ENCODE peak calls at places on chromosomes 3 and 15, in seven cellular contexts. X, K, T, S, Y, R and P are unnamed samples.

GRCh38 chr15:30055604-30056003 is 27.2 kb upstream of the GOLGA8J start:
- DNase-seq in T (no peak), K (no peak), Y (no peak), R (no peak), X (no peak), S (no peak), P (no peak)

GRCh38 chr3:9809239-9809614 is 835 bp upstream of the TTLL3 start:
- DNase-seq in T (peak; percentile 15), R (no peak), S (no peak), X (no peak), K (no peak), Y (peak; percentile 37), P (peak; percentile 37)

GRCh38 chr3:171049831-171050444 is 23.4 kb upstream of the SLC2A2 start:
- DNase-seq in S (no peak), X (peak; percentile 58), K (no peak), Y (peak; percentile 72), R (peak; percentile 49), T (peak; percentile 35), P (peak; percentile 69)

GRCh38 chr3:46538803-46539442 is 27.2 kb downstream of the LRRC2 start:
- DNase-seq in S (no peak), R (peak; percentile 91), X (peak; percentile 86), Y (no peak), T (peak; percentile 36), K (peak; percentile 73), P (peak; percentile 97)

GRCh38 chr3:181009225-181009624 is 19.7 kb upstream of the DNAJC19 start:
- DNase-seq in R (no peak), S (no peak), T (no peak), Y (no peak), K (no peak), X (no peak), P (no peak)

GRCh38 chr3:116388867-116389385 is 56.4 kb downstream of the LSAMP start:
- DNase-seq in R (no peak), Y (no peak), X (no peak), T (no peak), K (no peak), S (no peak), P (no peak)

GRCh38 chr3:13890377-13891016 is 10.6 kb upstream of the WNT7A start:
- DNase-seq in S (no peak), T (peak; percentile 10), K (no peak), X (no peak), Y (no peak), R (no peak), P (no peak)

GRCh38 chr3:112013058-112013783 is 14.5 kb downstream of the TAGLN3 start:
- DNase-seq in S (peak; percentile 23), R (peak; percentile 60), Y (peak; percentile 83), K (peak; percentile 79), X (peak; percentile 61), T (peak; percentile 65), P (peak; percentile 73)

GRCh38 chr15:95770191-95770590 is 560.3 kb upstream of the NR2F2 start:
- DNase-seq in R (no peak), T (no peak), S (no peak), X (no peak), K (no peak), Y (no peak), P (no peak)

GRCh38 chr3:190321789-190322603 is at the start of gene CLDN1:
- DNase-seq in K (peak; percentile 87), S (no peak), R (peak; percentile 61), X (peak; percentile 67), Y (peak; percentile 94), T (peak; percentile 82), P (peak; percentile 81)

GRCh38 chr3:186365202-186365974 is 3.4 kb upstream of the DGKG start:
- DNase-seq in Y (no peak), R (peak; percentile 93), X (peak; percentile 94), K (no peak), T (peak; percentile 7), S (no peak), P (no peak)

GRCh38 chr15:57865294-57865693 is 158.8 kb downstream of the POLR2M start:
- DNase-seq in X (peak; percentile 2), K (no peak), Y (peak; percentile 13), S (no peak), T (peak; percentile 3), R (no peak), P (peak; percentile 5)
- TF ChIP-seq CTCF in X (peak; percentile 50), K (no peak), Y (peak; percentile 40), S (peak; percentile 61), T (no peak), R (no peak), P (peak; percentile 54)

DNA sequence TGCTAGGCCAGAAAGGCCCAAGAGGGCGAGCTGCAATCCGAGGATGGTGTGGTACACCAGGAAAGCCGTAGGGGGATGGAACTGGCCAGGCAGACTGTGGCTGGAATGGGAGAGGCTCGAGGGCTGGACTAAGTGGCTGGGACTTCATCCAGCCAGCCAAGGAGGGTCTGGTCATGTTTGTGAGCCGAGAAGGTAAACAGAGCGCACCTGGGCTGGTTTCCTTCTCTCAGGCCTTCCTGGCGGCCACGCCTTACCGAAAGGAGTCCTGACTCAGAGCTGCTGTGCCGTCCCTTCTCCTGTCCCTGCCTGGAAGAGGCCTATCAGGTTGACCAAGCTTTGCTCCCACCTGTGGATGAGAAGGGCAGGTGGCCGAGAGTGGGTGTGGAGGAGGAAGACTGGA is 71.5 kb upstream of the GATM start:
- DNase-seq in X (no peak), S (no peak), R (no peak), T (no peak), K (no peak), Y (peak; percentile 79), P (no peak)
- H3K4me3 ChIP-seq in X (no peak overlapping the region), S (no peak overlapping the region), R (no peak overlapping the region), T (no peak overlapping the region), K (no peak overlapping the region), Y (no peak overlapping the region), P (no peak overlapping the region)

GRCh38 chr15:44370830-44371229 is 56.6 kb upstream of the CTDSPL2 start:
- DNase-seq in T (no peak), S (no peak), Y (no peak), X (no peak), K (no peak), R (no peak), P (peak; percentile 31)
- TF ChIP-seq CTCF in T (no peak), S (no peak), Y (no peak), X (no peak), K (no peak), R (no peak), P (no peak)

GRCh38 chr15:92616621-92617179 is 38.9 kb downstream of the FAM174B start:
- DNase-seq in X (no peak), Y (peak; percentile 57), T (no peak), S (no peak), R (no peak), K (peak; percentile 67), P (no peak)

GRCh38 chr15:92614791-92615785 is 40.5 kb downstream of the FAM174B start:
- DNase-seq in K (no peak), T (no peak), R (no peak), S (no peak), Y (no peak), X (no peak), P (no peak)

GRCh38 chr15:92619380-92620101 is 36.0 kb downstream of the FAM174B start:
- DNase-seq in S (peak; percentile 41), K (no peak), X (no peak), T (no peak), Y (peak; percentile 41), R (no peak), P (no peak)

GRCh38 chr15:92617197-92618037 is 38.2 kb downstream of the FAM174B start:
- DNase-seq in X (no peak), S (no peak), T (peak; percentile 91), R (no peak), K (peak; percentile 82), Y (peak; percentile 90), P (no peak)

GRCh38 chr15:92618121-92618520 is 37.5 kb downstream of the FAM174B start:
- DNase-seq in X (no peak), Y (peak; percentile 35), R (no peak), T (no peak), K (no peak), S (no peak), P (no peak)
- H3K4me3 ChIP-seq in X (no peak overlapping the region), Y (no peak overlapping the region), R (no peak overlapping the region), T (no peak overlapping the region), K (no peak overlapping the region), S (no peak overlapping the region), P (no peak overlapping the region)

GRCh38 chr3:55897573-55898224 is 410.6 kb upstream of the WNT5A start:
- DNase-seq in X (peak; percentile 4), K (no peak), T (peak; percentile 18), S (no peak), Y (peak; percentile 20), R (no peak), P (no peak)
- TF ChIP-seq CTCF in X (no peak), K (no peak), T (peak; percentile 30), S (peak; percentile 47), Y (peak; percentile 56), R (no peak), P (peak; percentile 9)

GRCh38 chr3:145243875-145244274 is 917.1 kb downstream of the PLOD2 start:
- DNase-seq in X (no peak), T (no peak), R (no peak), Y (no peak), S (peak; percentile 79), K (no peak), P (no peak)

GRCh38 chr3:145244327-145244726 is 916.7 kb downstream of the PLOD2 start:
- DNase-seq in R (no peak), T (no peak), X (no peak), S (no peak), K (no peak), Y (no peak), P (no peak)

GRCh38 chr3:145251311-145251710 is 909.7 kb downstream of the PLOD2 start:
- DNase-seq in X (no peak), K (no peak), S (no peak), T (no peak), Y (no peak), R (no peak), P (no peak)

GRCh38 chr3:145246291-145246690 is 914.7 kb downstream of the PLOD2 start:
- DNase-seq in X (no peak), K (no peak), T (no peak), R (no peak), S (no peak), Y (no peak), P (no peak)

GRCh38 chr3:145248928-145249327 is 912.1 kb downstream of the PLOD2 start:
- DNase-seq in S (no peak), T (no peak), K (no peak), Y (no peak), X (no peak), R (no peak), P (no peak)
- H3K4me3 ChIP-seq in S (no peak overlapping the region), T (no peak overlapping the region), K (no peak overlapping the region), Y (no peak overlapping the region), X (no peak overlapping the region), R (no peak overlapping the region), P (no peak overlapping the region)

GRCh38 chr3:184229424-184230080 is at the start of gene VWA5B2:
- DNase-seq in Y (peak; percentile 89), K (peak; percentile 70), R (no peak), S (no peak), X (peak; percentile 63), T (peak; percentile 76), P (peak; percentile 72)
- TF ChIP-seq CTCF in Y (peak; percentile 3), K (peak; percentile 23), R (no peak), S (no peak), X (no peak), T (no peak), P (peak; percentile 22)